ENCODE peak calls at places on chromosomes 2 and 18, in six cellular contexts. Y is SK-N-SH, C is sigmoid colon, Q is PC-9, V is endodermal cell, A is GM23338. Z is an unnamed sample.

GRCh38 chr2:60556998-60557955 is 3.8 kb upstream of the BCL11A start:
- DNase-seq in Y (no peak), C (no peak), Q (no peak), V (no peak), A (peak; percentile 56), Z (no peak)

GRCh38 chr2:653645-654425 is 23.4 kb downstream of the TMEM18 start:
- DNase-seq in Y (no peak), C (peak; percentile 36), Q (no peak), V (no peak), A (no peak), Z (no peak)

GRCh38 chr2:8391126-8391525 is 290.7 kb upstream of the ID2 start:
- DNase-seq in Y (no peak), C (no peak), Q (no peak), V (no peak), A (no peak), Z (no peak)

GRCh38 chr18:80246656-80247402 is 485 bp downstream of the PARD6G start:
- DNase-seq in Y (peak; percentile 79), C (no peak), Q (no peak), V (peak; percentile 81), A (peak; percentile 66), Z (no peak)

GRCh38 chr2:97673915-97674283 is 4.4 kb downstream of the C2orf92 start:
- DNase-seq in Y (no peak), C (no peak), Q (no peak), V (no peak), A (no peak), Z (no peak)

GRCh38 chr2:78707776-78708386 is 317.6 kb upstream of the REG3G start:
- DNase-seq in Y (no peak), C (no peak), Q (no peak), V (no peak), A (no peak), Z (no peak)

GRCh38 chr2:217434183-217434620 is 568.6 kb downstream of the TNS1 start:
- DNase-seq in Y (peak; percentile 82), C (peak; percentile 98), Q (peak; percentile 52), V (peak; percentile 93), A (peak; percentile 89), Z (peak; percentile 75)

GRCh38 chr2:9191044-9191481 is 15.5 kb upstream of the ASAP2 start:
- DNase-seq in Y (peak; percentile 69), C (peak; percentile 96), Q (no peak), V (peak; percentile 72), A (peak; percentile 59), Z (no peak)

GRCh38 chr2:2083113-2083757 is 247.8 kb downstream of the MYT1L start:
- DNase-seq in Y (no peak), C (no peak), Q (peak; percentile 61), V (no peak), A (no peak), Z (no peak)

GRCh38 chr2:14427982-14428567 is 204.4 kb upstream of the LRATD1 start:
- DNase-seq in Y (no peak), C (no peak), Q (no peak), V (no peak), A (no peak), Z (no peak)

GRCh38 chr2:84441036-84441435 is 18.0 kb downstream of the SUCLG1 start:
- DNase-seq in Y (no peak), C (no peak), Q (no peak), V (no peak), A (no peak), Z (no peak)

GRCh38 chr2:69789129-69789528 is 40.3 kb upstream of the GMCL1 start:
- DNase-seq in Y (no peak), C (no peak), Q (no peak), V (peak; percentile 65), A (peak; percentile 67), Z (peak; percentile 89)

GRCh38 chr2:215136669-215137328 is 1.6 kb downstream of the ABCA12 start:
- DNase-seq in Y (no peak), C (no peak), Q (peak; percentile 88), V (no peak), A (no peak), Z (no peak)

GRCh38 chr2:170155022-170155722 is 22.8 kb upstream of the MYO3B start:
- DNase-seq in Y (peak; percentile 59), C (no peak), Q (no peak), V (peak; percentile 81), A (peak; percentile 51), Z (no peak)

GRCh38 chr2:17646096-17646554 is 105.6 kb downstream of the VSNL1 start:
- DNase-seq in Y (peak; percentile 64), C (no peak), Q (peak; percentile 73), V (peak; percentile 72), A (peak; percentile 80), Z (peak; percentile 69)

GRCh38 chr2:115874427-115874826 is 1432.0 kb downstream of the DPP10 start:
- DNase-seq in Y (no peak), C (no peak), Q (no peak), V (no peak), A (no peak), Z (no peak)

GRCh38 chr2:64645014-64645418 is 8.7 kb downstream of the SERTAD2 start:
- DNase-seq in Y (no peak), C (peak; percentile 80), Q (peak; percentile 75), V (peak; percentile 92), A (peak; percentile 90), Z (peak; percentile 65)

GRCh38 chr2:158753561-158754302 is 41.4 kb upstream of the DAPL1 start:
- DNase-seq in Y (peak; percentile 71), C (no peak), Q (no peak), V (peak; percentile 79), A (peak; percentile 88), Z (no peak)

DNA sequence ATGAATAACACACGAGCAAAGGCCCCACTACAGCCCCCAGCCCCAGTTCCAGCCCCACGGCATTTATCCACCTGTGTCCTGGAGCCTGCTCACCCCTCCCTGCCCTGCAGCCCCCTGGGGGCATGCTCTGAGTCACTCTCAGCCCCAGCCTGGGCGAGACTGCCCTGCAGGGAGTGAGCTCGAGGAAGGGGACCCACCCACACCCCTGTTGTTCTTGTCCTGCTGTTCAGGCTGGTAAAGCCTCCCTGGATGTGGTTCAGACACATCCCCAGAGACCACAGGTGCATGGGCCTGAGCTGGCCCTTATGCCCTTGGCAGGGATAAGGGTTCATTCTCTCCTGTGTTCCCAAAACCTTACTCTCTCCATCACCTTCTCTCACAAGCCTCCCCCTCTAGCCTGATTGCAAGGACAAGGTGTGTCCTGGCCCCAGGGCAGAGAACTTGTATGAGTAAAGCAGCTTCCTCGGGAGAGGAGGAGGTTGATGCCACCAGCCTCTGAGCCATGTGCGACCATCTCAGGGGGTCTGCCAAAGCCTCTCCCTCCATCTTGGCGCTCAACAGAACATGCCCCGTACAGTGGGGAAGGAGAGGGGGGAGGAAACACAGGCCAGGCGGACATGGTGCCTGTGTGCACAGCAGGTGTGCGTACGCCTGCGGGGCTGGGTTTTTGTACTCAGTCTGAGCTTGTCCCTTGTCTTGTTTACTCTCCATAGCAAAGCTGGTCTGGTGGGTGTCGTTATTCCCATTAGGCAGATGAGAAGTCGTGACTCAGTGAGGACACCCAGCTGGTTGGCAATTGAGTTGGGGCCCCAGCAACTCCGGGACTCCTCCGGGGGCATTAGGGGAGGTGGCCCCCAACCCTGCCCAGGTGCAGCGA is 64.4 kb downstream of the CIB4 start:
- DNase-seq in Y (no peak), C (peak; percentile 39), Q (peak; percentile 47), V (peak; percentile 41), A (no peak), Z (peak; percentile 38)
- H3K27me3 ChIP-seq in Y (peaks cover 68% of the 10 kb centered on the region), C (peaks cover 2% of the 10 kb centered on the region), Q (peaks cover 12% of the 10 kb centered on the region), V (peaks cover 20% of the 10 kb centered on the region), A (no peaks in the 10 kb centered on the region), Z (no peaks in the 10 kb centered on the region)

DNA sequence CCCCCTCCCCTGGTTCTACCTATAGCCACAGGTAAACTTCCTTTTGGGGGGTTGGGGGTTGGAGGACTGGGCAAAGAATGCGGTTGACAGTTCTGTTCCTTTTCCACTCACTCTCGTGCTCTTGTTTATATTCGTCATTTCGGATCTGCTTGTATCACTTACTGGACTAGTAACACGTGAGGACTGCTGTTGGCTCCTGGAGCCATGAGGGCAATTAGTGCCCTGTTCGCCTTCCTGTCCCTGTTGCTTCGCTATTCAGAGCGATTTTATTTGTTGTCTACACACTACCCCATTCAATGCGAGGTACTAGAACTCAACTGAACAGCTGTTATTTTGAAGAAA is 1.0 kb downstream of the KCNJ3 start:
- DNase-seq in Y (no peak), C (no peak), Q (no peak), V (no peak), A (peak; percentile 30), Z (no peak)
- H3K4me3 ChIP-seq in Y (no peak overlapping the region), C (no peak overlapping the region), Q (no peak overlapping the region), V (peak overlapping the region; percentile 78), A (peak overlapping the region; percentile 72), Z (no peak overlapping the region)

DNA sequence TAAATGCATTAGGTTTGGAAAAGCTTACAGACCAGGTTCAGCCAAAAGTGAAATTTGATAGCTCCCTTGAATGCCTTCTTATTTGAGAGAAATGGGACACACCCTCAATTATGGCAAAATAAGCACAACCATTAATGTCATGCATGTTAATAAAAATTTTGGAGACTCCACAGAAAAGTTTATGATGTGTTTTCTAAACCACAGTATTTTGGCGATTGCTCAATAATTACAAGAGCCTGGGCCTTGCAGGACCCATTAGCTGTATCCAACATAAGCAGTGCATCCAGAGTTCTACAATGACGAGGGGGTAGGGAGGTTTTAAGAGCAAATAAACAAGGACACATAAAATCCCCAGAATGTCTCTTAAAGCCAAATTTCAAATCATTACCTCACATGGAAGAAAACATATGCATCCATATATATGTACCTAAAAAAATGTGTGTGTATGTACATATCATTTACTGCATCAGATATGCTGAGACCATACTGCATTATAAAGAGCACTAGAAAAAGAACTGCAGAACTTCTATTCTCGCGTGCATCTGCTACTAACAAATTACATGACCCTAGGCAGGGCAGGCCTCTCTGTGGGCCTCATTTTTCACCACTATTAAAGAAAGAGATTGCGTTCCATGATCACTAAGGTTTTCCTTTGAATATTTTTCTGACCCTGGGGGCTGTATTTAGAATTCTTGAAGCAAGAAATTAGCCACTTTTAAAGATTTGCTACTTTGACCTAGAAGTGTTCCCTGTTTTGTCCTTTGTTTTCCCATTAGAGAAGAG is 38.0 kb downstream of the CMPK2 start:
- DNase-seq in Y (no peak), C (no peak), Q (no peak), V (no peak), A (no peak), Z (no peak)
- H3K4me1 ChIP-seq in Y (peaks cover 3% of the 10 kb centered on the region), C (peaks cover 24% of the 10 kb centered on the region), Q (no peaks in the 10 kb centered on the region), V (no peaks in the 10 kb centered on the region), A (peaks cover 3% of the 10 kb centered on the region), Z (no peaks in the 10 kb centered on the region)

GRCh38 chr18:78480531-78481054 is 499.0 kb upstream of the SALL3 start:
- DNase-seq in Y (no peak), C (no peak), Q (no peak), V (no peak), A (no peak), Z (no peak)

GRCh38 chr18:78479443-78479842 is 500.2 kb upstream of the SALL3 start:
- DNase-seq in Y (no peak), C (no peak), Q (no peak), V (no peak), A (no peak), Z (no peak)

GRCh38 chr18:78477840-78478239 is 501.8 kb upstream of the SALL3 start:
- DNase-seq in Y (no peak), C (no peak), Q (no peak), V (no peak), A (no peak), Z (no peak)

GRCh38 chr18:78487649-78488048 is 492.0 kb upstream of the SALL3 start:
- DNase-seq in Y (no peak), C (no peak), Q (no peak), V (no peak), A (no peak), Z (no peak)

DNA sequence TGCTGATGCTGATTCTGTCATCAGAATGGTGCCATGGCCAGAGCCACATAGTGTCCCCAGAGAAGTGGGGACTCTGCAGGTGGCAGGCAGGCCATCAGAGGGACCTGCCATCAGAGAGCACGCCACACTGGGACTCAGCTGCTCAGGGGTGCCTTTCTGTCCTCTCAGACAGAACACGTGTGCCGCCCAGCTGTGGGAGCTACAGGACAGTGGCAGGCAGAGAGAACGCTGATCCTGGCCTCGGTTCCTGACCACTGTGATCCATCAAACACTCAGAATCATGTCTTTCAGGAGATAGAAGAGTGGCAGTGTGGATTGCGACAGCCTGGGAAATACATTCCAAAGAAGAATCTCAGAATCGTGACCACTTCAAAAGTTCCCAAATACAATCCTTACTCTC is 497.2 kb upstream of the SALL3 start:
- DNase-seq in Y (no peak), C (no peak), Q (no peak), V (no peak), A (no peak), Z (no peak)
- H3K27me3 ChIP-seq in Y (peaks cover 5% of the 10 kb centered on the region), C (no peaks in the 10 kb centered on the region), Q (peaks cover 58% of the 10 kb centered on the region), V (no peaks in the 10 kb centered on the region), A (no peaks in the 10 kb centered on the region), Z (no peaks in the 10 kb centered on the region)

Z was measured in Caco-2.